ENCODE peak calls at places on chromosomes 3 and 15, in six cellular contexts. X is psoas muscle, M is foreskin keratinocyte, O is nephron progenitor cell, F is AG04450, S is Calu3. I is an unnamed sample.

GRCh38 chr15:55530861-55531313 is 22.9 kb upstream of the DNAAF4 start:
- DNase-seq in X (no peak), M (peak), O (no peak), F (peak), S (no peak), I (no peak)

GRCh38 chr3:181709537-181710279 is 2.0 kb upstream of the SOX2 start:
- DNase-seq in X (peak), M (no peak), O (peak), F (no peak), S (peak), I (peak)

GRCh38 chr3:133490468-133491351 is 82.8 kb upstream of the CDV3 start:
- DNase-seq in X (no peak), M (no peak), O (no peak), F (no peak), S (no peak), I (no peak)

GRCh38 chr15:76203766-76204557 is 107.3 kb downstream of the ETFA start:
- DNase-seq in X (no peak), M (no peak), O (no peak), F (no peak), S (no peak), I (no peak)

GRCh38 chr15:39061952-39062464 is 497.4 kb upstream of the RASGRP1 start:
- DNase-seq in X (no peak), M (no peak), O (no peak), F (no peak), S (no peak), I (no peak)

GRCh38 chr15:57389991-57390390 is 13.7 kb downstream of the CGNL1 start:
- DNase-seq in X (no peak), M (no peak), O (no peak), F (no peak), S (no peak), I (no peak)

GRCh38 chr3:66128623-66129022 is 89.9 kb upstream of the MAGI1 start:
- DNase-seq in X (no peak), M (no peak), O (no peak), F (no peak), S (no peak), I (no peak)

GRCh38 chr15:41160639-41161315 is 44.7 kb upstream of the INO80 start:
- DNase-seq in X (no peak), M (no peak), O (no peak), F (no peak), S (no peak), I (no peak)

GRCh38 chr3:189981668-189982067 is 139.0 kb downstream of the P3H2 start:
- DNase-seq in X (no peak), M (no peak), O (no peak), F (peak), S (peak), I (no peak)

GRCh38 chr3:25895031-25895430 is 105.1 kb downstream of the OXSM start:
- DNase-seq in X (no peak), M (no peak), O (no peak), F (no peak), S (no peak), I (no peak)

DNA sequence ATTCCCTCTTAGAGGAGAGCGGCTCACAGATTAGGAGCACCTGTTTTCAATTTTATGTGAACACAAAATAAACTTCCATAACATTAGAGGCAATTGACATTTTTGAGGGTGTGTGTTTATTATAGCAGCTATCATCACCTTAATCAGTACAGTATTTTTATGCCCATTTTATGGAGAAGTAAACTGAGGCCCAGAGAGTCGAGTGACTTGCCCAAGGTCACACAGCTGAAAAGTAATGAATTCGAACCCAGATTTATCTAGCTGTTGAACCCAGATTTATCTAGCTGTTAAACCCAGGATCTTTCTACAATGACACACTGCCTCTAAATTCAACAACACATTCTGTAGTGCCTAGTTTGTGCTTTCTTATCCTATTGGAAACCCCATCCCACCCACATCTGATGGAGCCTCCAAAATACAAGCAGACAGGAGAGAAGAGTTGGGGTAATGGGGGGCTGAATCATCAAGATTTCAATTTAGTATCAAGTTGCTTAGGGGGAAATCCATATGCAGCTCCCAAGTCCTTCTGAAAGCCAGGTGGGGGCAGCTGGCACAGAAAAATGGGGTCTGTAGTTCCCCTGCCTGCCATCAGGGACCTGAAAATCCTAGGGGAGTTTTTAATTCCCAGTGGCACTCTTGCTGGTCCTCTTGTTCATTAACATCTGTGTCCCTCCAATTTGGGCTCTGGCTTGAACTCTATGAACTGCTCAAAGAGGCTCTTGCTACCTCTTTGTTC is 50.4 kb upstream of the TRA2B start:
- DNase-seq in X (no peak), M (no peak), O (no peak), F (no peak), S (no peak), I (no peak)
- TF ChIP-seq CTCF in X (no peak), M (peak), O (no peak), F (peak), S (no peak), I (no peak)

GRCh38 chr3:57646723-57647122 is 46.2 kb downstream of the DENND6A start:
- DNase-seq in X (no peak), M (peak), O (no peak), F (no peak), S (no peak), I (no peak)
- TF ChIP-seq CTCF in X (peak), M (peak), O (no peak), F (no peak), S (no peak), I (no peak)

GRCh38 chr3:33799202-33799551 is 747 bp downstream of the PDCD6IP start:
- DNase-seq in X (no peak), M (no peak), O (no peak), F (no peak), S (no peak), I (no peak)

GRCh38 chr3:33798113-33798417 is 365 bp upstream of the PDCD6IP start:
- DNase-seq in X (no peak), M (no peak), O (no peak), F (no peak), S (no peak), I (no peak)

GRCh38 chr3:33803252-33803651 is 4.8 kb downstream of the PDCD6IP start:
- DNase-seq in X (no peak), M (no peak), O (no peak), F (no peak), S (no peak), I (no peak)

GRCh38 chr3:33796137-33796536 is 2.3 kb upstream of the PDCD6IP start:
- DNase-seq in X (no peak), M (no peak), O (no peak), F (no peak), S (no peak), I (no peak)

DNA sequence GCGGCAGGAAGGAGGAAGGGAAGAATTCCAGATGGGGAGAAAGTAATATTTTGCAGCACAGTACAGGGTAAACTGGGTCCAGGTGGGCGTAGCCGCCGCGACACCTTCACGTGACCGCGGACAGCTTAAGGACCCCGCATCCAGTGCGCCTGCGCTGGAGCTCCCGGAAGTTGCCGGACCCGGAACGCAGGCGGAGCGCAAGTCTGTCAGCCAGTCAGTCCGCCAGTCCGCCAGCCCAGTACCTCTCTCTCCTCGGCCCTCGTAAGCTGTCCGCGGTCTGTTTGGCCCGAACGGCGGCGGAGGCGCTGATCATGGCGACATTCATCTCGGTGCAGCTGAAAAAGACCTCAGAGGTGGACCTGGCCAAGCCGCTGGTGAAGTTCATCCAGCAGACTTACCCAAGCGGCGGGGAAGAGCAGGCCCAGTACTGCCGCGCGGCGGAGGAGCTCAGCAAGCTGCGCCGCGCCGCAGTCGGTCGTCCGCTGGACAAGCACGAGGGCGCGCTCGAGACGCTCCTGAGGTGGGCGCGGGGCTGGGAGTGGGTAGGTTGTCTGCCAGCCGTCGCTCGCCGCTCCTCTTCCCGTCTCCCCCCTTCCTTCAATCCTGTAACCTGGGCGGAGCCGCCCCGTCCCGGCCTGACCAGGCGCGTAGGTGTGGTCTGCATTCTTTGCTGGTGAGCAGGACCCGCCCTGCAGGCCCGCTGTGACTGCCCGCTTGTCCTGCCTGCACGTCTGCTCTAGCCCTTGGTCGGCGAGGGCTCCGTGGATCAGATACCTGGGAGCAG is at the start of gene PDCD6IP:
- DNase-seq in X (peak), M (peak), O (peak), F (peak), S (peak), I (peak)
- TF ChIP-seq CTCF in X (no peak), M (peak), O (no peak), F (peak), S (no peak), I (no peak)

GRCh38 chr3:184333190-184333589 is 4.2 kb upstream of the FAM131A start:
- DNase-seq in X (no peak), M (no peak), O (no peak), F (no peak), S (no peak), I (no peak)
- TF ChIP-seq CTCF in X (no peak), M (no peak), O (no peak), F (no peak), S (no peak), I (no peak)

DNA sequence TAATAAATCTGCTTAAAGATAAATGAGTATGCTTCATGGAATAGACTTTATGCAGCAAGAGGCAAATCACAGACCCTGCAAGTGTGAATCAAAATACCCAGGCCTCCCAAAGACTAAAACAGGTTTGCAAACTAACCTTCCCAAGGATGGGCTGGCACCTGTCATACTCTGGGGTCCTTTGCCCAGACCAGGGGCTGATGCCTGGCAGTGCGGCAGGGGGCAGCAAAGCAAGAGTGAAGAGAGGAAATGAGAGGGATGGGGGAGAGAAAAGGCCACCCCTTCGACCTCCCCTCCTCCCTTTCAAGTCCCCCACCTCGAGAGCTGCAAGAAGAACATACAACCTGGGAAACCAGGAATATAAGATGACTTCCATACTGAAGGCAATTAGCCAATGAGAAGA is 31.8 kb downstream of the XXYLT1 start:
- DNase-seq in X (no peak), M (no peak), O (no peak), F (no peak), S (no peak), I (no peak)
- TF ChIP-seq CTCF in X (no peak), M (no peak), O (no peak), F (peak), S (no peak), I (no peak)

GRCh38 chr3:24454862-24455261 is 39.8 kb downstream of the THRB start:
- DNase-seq in X (no peak), M (no peak), O (no peak), F (no peak), S (no peak), I (no peak)

GRCh38 chr3:24447836-24448235 is 46.8 kb downstream of the THRB start:
- DNase-seq in X (no peak), M (no peak), O (no peak), F (no peak), S (no peak), I (no peak)

GRCh38 chr3:24450142-24450932 is 44.3 kb downstream of the THRB start:
- DNase-seq in X (no peak), M (no peak), O (no peak), F (no peak), S (no peak), I (no peak)

GRCh38 chr3:24454393-24454792 is 40.3 kb downstream of the THRB start:
- DNase-seq in X (no peak), M (no peak), O (no peak), F (no peak), S (no peak), I (no peak)

DNA sequence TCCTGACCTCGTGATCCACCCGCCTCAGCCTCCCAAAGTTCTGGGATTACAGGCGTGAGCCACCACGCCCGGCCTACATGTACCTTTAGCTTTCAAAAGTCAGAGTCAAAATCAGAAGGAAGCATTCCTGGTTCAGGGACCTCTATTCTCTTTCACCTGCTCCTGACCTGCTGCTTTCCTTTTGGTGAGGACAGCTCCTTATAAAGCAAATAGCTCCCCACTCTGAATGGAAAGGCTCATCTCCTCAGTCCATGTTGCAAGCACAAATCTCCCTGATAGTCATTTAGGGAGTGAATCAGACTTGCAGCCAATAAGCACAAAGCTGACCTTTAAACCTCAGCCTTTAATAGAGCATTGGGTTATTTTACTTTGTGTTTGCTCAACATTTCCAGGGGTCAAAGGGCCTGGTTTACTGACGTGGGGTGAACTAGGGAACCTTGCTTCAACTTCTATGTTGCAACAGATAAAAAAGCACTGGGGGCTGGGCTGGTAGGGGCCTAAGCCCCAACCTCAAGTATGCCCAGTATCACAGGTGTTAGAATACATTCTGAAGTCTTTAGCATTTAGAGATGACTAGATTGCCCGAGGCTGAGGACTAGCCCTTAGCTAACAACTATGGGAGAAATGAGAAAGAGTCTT is 43.1 kb downstream of the THRB start:
- DNase-seq in X (no peak), M (no peak), O (no peak), F (no peak), S (no peak), I (no peak)
- TF ChIP-seq CTCF in X (no peak), M (no peak), O (no peak), F (no peak), S (no peak), I (no peak)

I was measured in endothelial cell.